ENCODE peak calls at places on chromosomes 6 and 20, in six cellular contexts. R, O, Q, H, Z and B are unnamed samples.

GRCh38 chr20:53343433-53343832 is 250.2 kb downstream of the ZNF217 start:
- DNase-seq in R (no peak), O (no peak), H (no peak), Z (no peak), Q (no peak), B (no peak)

GRCh38 chr20:23289249-23289648 is 61.3 kb upstream of the NXT1 start:
- DNase-seq in R (no peak), H (no peak), Z (no peak), Q (no peak), O (no peak), B (no peak)

GRCh38 chr20:1390552-1391403 is 2.1 kb downstream of the FKBP1A start:
- DNase-seq in Q (no peak), O (no peak), R (no peak), Z (no peak), H (no peak), B (no peak)

GRCh38 chr20:8318999-8319614 is 187.0 kb downstream of the PLCB1 start:
- DNase-seq in H (no peak), Z (no peak), Q (no peak), R (no peak), O (no peak), B (no peak)

GRCh38 chr20:18805881-18806280 is 7.7 kb upstream of the SCP2D1 start:
- DNase-seq in O (no peak), Q (no peak), R (no peak), H (no peak), Z (no peak), B (no peak)

GRCh38 chr6:12751694-12752304 is 35.2 kb downstream of the PHACTR1 start:
- DNase-seq in Q (no peak), Z (peak), O (no peak), R (peak), H (no peak), B (no peak)

GRCh38 chr6:170388113-170388512 is 81.6 kb downstream of the FAM120B start:
- DNase-seq in H (no peak), O (no peak), R (peak), Z (no peak), Q (no peak), B (no peak)

GRCh38 chr6:162416307-162416706 is 311.3 kb downstream of the PRKN start:
- DNase-seq in Q (no peak), R (no peak), O (no peak), Z (no peak), H (no peak), B (no peak)

GRCh38 chr6:90219168-90219985 is 77.3 kb downstream of the BACH2 start:
- DNase-seq in Q (no peak), H (no peak), Z (peak), R (peak), O (no peak), B (no peak)

GRCh38 chr6:28940294-28940858 is 16.6 kb upstream of the TRIM27 start:
- DNase-seq in Q (no peak), R (no peak), H (no peak), Z (no peak), O (no peak), B (peak)

GRCh38 chr20:33896509-33896908 is 85.4 kb downstream of the CHMP4B start:
- DNase-seq in O (no peak), Q (no peak), R (peak), H (no peak), Z (peak), B (no peak)

GRCh38 chr6:41256383-41256782 is 28.2 kb downstream of the TREML4 start:
- DNase-seq in Z (no peak), H (no peak), Q (no peak), O (no peak), R (no peak), B (no peak)

GRCh38 chr6:129766959-129767728 is 57.2 kb upstream of the ARHGAP18 start:
- DNase-seq in R (peak), H (no peak), Q (no peak), Z (peak), O (peak), B (peak)

GRCh38 chr6:36772401-36772800 is 66.8 kb downstream of the CPNE5 start:
- DNase-seq in Z (no peak), H (no peak), Q (no peak), R (no peak), O (no peak), B (no peak)

GRCh38 chr6:19433101-19433500 is 404.1 kb upstream of the ID4 start:
- DNase-seq in Q (no peak), H (no peak), Z (no peak), R (no peak), O (no peak), B (no peak)

GRCh38 chr20:11214281-11214680 is 540.5 kb upstream of the JAG1 start:
- DNase-seq in R (no peak), Q (no peak), O (no peak), Z (peak), H (no peak), B (no peak)

GRCh38 chr6:26197736-26198625 is 110.8 kb downstream of the HFE start:
- DNase-seq in H (no peak), Z (peak), Q (no peak), O (no peak), R (peak), B (no peak)

GRCh38 chr6:8084586-8084985 is 17.8 kb downstream of the EEF1E1 start:
- DNase-seq in R (no peak), O (no peak), H (no peak), Z (peak), Q (no peak), B (no peak)

GRCh38 chr20:5001174-5002076 is at the start of gene SLC23A2:
- DNase-seq in H (no peak), R (no peak), O (no peak), Q (no peak), Z (no peak), B (peak)

GRCh38 chr6:85490516-85491248 is 40.8 kb downstream of the NT5E start:
- DNase-seq in O (no peak), R (peak), H (no peak), Z (peak), Q (no peak), B (no peak)

GRCh38 chr20:41619360-41620115 is 1.4 kb upstream of the CHD6 start:
- DNase-seq in Z (no peak), H (no peak), R (peak), Q (no peak), O (no peak), B (no peak)

GRCh38 chr6:97059473-97059872 is 134.9 kb downstream of the KLHL32 start:
- DNase-seq in R (peak), Q (no peak), Z (peak), H (no peak), O (no peak), B (no peak)

DNA sequence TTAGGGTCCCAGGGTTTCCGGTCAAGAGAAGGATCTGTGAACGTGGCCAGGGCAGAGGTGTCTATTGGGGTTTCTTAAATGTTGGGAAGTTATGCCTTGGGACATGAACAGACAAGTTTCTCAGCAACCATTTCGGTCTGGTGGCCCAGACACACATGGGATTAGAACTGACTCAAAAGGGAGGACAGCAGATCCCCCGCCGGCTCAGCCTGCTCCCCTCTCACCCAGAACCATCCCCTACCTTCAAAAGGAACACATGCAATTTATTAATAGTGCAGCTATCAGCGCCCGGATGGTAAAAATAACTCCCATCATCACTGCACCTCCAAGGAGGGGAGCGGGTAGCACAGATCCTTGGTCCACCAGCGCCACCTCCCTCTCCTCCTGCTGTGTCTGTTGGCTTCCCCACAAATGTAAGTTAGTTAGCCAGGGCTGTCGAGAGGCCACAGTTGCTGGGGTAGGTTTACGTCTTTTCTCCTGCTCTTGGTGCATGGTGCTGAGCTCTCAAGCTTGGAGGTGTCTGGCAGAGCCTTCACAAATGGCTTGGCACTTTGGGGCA is 77.1 kb downstream of the TRAM2 start:
- DNase-seq in O (no peak), Q (no peak), H (no peak), Z (no peak), R (no peak), B (no peak)
- TF ChIP-seq CTCF in O (no peak), Q (no peak), H (no peak), Z (no peak), R (no peak), B (no peak)

DNA sequence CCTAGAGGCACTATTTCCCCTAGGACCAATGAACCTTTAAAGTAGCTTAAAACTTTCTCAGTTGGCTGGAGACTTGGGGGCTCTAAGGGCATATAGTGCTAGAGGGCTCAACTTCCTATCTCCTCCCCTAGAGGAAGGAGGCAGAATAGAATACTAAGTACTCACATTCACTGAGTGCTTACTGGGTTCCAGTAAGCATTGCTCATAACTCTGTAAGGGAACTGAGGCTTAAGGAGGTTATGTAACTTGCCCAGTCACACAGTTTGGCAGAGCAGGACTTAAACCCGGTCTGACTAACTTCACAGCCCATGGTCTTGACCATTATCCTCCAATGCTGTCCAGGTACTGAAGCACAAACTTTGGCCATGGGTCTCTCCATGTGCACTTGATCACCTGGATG is 12.5 kb downstream of the SESN1 start:
- DNase-seq in H (no peak), Q (no peak), R (peak), O (no peak), Z (peak), B (no peak)
- TF ChIP-seq CTCF in H (no peak), Q (no peak), R (peak), O (no peak), Z (no peak), B (no peak)

DNA sequence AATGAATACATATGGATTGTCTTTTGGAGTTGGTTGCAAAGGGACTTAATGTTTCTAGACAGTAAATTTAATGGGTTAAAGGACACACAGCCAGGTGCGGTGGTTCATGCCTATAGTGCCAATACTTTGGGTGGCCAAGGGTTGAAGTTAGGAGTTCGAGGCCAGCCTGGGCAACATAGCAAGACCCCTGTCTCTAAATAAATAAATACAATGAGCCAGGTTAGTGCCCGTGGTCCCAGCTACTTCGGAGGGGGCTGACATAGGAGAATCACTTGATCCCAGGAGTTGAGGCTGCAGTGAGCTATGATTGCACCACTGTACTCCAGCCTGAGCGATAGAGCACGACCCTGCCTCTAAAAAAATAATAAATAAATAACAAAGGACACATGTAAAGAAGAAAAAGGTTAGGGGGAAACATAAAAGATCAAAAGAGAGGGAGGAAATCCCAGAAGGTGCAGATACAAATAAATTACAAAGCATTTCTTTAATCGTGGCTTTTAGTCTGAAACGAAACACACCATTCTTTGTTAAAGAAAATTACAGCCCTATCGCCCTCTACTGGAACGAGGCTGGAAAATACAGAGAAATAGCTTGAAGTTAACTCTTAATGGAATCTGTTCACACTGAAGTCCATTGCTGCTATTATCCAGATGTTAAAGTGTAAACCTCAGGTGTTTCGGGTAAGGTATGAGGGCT is 42.6 kb upstream of the SCML4 start:
- DNase-seq in Z (peak), R (peak), Q (no peak), H (no peak), O (no peak), B (no peak)
- TF ChIP-seq CTCF in Z (peak), R (peak), Q (no peak), H (no peak), O (peak), B (no peak)

DNA sequence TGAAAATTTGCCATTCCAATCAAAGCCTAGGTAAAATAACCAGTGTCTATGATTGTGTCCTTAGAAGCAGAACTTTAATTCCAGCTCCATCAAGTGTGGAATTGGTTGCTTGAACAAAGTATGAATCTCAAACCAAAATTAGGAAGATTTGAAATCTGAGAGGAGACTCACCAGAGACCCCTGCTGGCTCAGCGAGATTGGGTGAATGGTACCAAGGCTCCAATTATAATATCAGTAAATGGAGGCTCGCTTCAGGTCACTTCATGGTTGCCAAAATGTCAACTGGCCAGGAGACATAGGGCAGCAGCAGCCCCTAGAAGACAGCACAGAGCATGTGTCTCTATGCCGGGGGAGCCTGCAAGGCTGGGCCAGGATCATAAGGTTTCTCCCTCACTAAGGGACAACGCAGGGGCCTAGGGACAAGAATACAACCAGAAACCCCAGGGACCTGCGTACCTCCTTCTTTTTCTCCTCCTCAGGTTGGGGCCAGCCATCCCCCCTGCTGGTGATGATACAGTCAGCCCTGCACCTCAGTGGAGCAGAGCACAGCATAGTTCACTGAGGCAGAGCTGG is 14.0 kb downstream of the RBL1 start:
- DNase-seq in O (no peak), R (no peak), Q (no peak), H (peak), Z (peak), B (no peak)
- TF ChIP-seq CTCF in O (no peak), R (peak), Q (no peak), H (peak), Z (peak), B (no peak)

DNA sequence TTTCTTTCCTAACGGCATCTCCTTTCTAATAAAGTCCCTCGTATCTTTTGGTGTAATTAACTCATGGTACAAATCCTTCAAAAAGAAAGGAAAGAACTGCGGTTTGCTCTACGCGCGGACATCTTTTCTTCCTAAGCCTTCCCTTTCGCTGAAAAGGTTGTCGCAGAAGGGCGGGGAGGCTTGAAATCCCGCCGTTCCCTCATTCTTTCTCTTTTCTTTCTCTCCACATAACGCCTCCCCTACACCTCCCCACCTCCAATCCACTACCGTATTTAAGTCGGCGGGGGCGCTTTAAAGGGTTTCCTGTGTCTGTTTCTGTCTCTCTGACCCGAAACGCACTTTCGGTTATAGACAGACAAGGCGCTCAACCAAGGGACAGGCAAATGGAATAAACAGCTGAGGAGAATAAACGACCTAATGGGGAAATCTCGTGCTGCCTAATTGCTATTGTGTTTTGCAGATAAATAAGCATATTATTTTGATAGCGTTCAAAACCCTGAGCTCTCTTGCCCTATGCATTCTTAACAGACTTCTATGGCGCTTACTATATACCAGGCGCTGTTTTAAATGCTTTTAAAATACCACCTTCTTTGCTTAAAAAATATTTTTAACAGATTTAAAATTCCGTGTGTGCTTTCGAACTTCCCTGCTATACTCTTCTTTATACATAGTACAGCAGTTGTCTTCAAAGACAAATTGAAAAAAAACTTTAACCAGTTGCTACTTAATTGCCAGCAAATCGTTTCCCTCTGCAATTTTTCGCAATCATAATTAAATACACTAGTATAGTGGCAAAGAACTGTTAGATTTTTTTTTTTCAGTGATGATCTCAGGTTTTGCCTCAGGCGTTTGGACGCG is 2.5 kb upstream of the HEY2 start:
- DNase-seq in Z (peak), H (no peak), Q (peak), O (peak), R (no peak), B (no peak)
- TF ChIP-seq CTCF in Z (no peak), H (no peak), Q (no peak), O (no peak), R (no peak), B (no peak)

GRCh38 chr6:3776881-3777507 is 25.5 kb upstream of the PXDC1 start:
- DNase-seq in H (no peak), Z (no peak), Q (no peak), O (no peak), R (no peak), B (no peak)
- TF ChIP-seq CTCF in H (no peak), Z (no peak), Q (no peak), O (no peak), R (no peak), B (no peak)